ENCODE peak calls at places on chromosomes 1 and 21, in seven cellular contexts. H is fibroblast of mammary gland, Q is K562, X is GM12865, I is GM13976, E is OCI-LY7, G is dorsolateral prefrontal cortex. R is an unnamed sample.

GRCh38 chr1:177444997-177445746 is 274.4 kb downstream of the BRINP2 start:
- DNase-seq in H (no peak), Q (no peak), X (no peak), I (no peak), E (no peak), G (no peak), R (no peak)

GRCh38 chr21:37914211-37914900 is 1.9 kb downstream of the KCNJ6 start:
- DNase-seq in H (no peak), Q (peak; percentile 26), X (peak; percentile 5), I (peak; percentile 44), E (no peak), G (peak; percentile 39), R (no peak)

GRCh38 chr1:211305044-211305443 is 21.6 kb upstream of the TRAF5 start:
- DNase-seq in H (peak; percentile 59), Q (no peak), X (peak; percentile 75), I (peak; percentile 46), E (no peak), G (peak; percentile 15), R (no peak)

GRCh38 chr21:34112316-34113033 is 39.1 kb downstream of the MRPS6 start:
- DNase-seq in H (no peak), Q (no peak), X (no peak), I (no peak), E (no peak), G (no peak), R (no peak)

GRCh38 chr1:226772456-226773139 is 33.5 kb upstream of the ITPKB start:
- DNase-seq in H (no peak), Q (no peak), X (peak; percentile 73), I (peak; percentile 43), E (peak; percentile 51), G (no peak), R (no peak)

GRCh38 chr1:77511440-77511840 is 171.0 kb downstream of the ZZZ3 start:
- DNase-seq in H (peak; percentile 92), Q (no peak), X (no peak), I (no peak), E (no peak), G (no peak), R (no peak)

GRCh38 chr1:55062801-55063561 is 23.6 kb downstream of the PCSK9 start:
- DNase-seq in H (no peak), Q (no peak), X (no peak), I (peak; percentile 11), E (no peak), G (no peak), R (no peak)

GRCh38 chr1:224635356-224635755 is 19.2 kb downstream of the CNIH3 start:
- DNase-seq in H (peak; percentile 84), Q (no peak), X (no peak), I (no peak), E (no peak), G (no peak), R (no peak)

GRCh38 chr1:150512846-150513245 is 2.7 kb upstream of the FALEC start:
- DNase-seq in H (peak; percentile 26), Q (no peak), X (no peak), I (no peak), E (no peak), G (no peak), R (no peak)

DNA sequence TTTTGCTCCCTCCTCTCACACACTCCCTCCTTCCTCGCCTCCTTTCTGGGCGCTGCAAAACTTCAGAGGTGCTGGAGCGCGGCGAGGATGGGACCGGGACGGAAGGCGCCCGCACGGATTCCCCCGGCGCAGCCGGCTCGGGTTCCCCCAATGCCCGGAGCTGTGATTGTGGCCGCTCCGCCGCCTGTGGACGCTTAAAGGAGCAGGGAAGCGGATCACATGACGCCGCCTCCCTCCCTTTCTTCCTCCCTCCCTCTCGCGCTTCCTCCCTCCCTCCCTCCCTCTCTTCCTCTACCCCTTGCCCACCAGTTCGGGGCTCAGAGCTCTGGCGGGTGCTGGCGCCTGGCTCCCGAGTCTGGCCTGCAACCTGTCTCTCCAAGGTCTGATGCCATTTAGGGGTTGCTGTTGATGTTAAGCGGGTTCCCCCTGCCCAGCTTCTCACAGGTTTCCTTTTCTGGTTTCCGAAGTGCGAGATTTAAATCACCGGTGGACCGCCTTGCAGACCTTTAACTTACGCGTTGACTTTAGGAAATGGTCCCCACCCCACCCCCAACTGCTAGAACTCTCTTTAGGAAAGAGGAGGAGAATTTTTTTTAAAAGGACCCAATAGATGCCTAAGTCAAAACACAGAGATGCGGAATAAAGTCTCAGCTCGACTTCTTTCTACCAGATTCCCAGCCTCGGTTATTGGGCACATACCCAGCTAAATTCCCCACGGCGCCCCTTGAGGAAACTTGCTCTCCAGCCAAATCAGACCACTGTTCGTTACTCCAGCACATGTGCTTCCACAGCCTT is at the start of gene WLS:
- DNase-seq in H (peak; percentile 78), Q (no peak), X (no peak), I (peak; percentile 24), E (no peak), G (peak; percentile 30), R (no peak)
- TF ChIP-seq CTCF in H (no peak), Q (no peak), X (no peak), I (no peak), E (no peak), G (peak; percentile 17), R (no peak)

GRCh38 chr1:193031431-193031830 is 27.7 kb downstream of the UCHL5 start:
- DNase-seq in H (peak; percentile 28), Q (no peak), X (no peak), I (peak; percentile 8), E (peak; percentile 14), G (no peak), R (no peak)
- TF ChIP-seq CTCF in H (peak; percentile 35), Q (no peak), X (no peak), I (no peak), E (peak; percentile 80), G (no peak), R (no peak)

DNA sequence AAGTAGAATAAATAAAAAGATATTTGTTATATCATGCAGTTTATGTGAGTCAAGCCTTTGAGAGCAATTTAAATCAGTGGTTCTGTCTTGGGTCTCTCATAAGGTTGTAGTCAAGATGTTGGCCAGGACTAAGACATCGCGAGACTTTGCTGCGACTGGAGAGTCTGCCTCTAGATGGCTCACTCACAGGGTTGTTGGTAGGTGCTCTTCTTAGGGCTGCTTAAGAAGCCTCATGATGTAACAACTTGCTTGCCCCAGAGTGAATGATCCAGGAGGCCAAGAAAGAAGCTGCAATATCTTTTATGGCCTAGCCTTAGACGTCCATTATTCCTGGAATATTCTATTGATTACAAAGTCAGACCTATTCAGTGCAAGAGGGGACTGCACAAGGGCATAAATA is 73.1 kb upstream of the CACHD1 start:
- DNase-seq in H (peak; percentile 16), Q (no peak), X (peak; percentile 9), I (no peak), E (no peak), G (no peak), R (no peak)
- TF ChIP-seq CTCF in H (no peak), Q (no peak), X (no peak), I (no peak), E (peak; percentile 34), G (no peak), R (peak; percentile 27)

GRCh38 chr1:46525253-46525983 is 26.0 kb downstream of the KNCN start:
- DNase-seq in H (no peak), Q (no peak), X (no peak), I (no peak), E (no peak), G (no peak), R (no peak)

GRCh38 chr1:46526013-46526688 is 25.3 kb downstream of the KNCN start:
- DNase-seq in H (no peak), Q (no peak), X (no peak), I (no peak), E (no peak), G (no peak), R (no peak)

GRCh38 chr1:46528297-46528955 is 23.0 kb downstream of the KNCN start:
- DNase-seq in H (peak; percentile 31), Q (peak; percentile 32), X (no peak), I (no peak), E (peak; percentile 9), G (no peak), R (no peak)

GRCh38 chr1:46527474-46528296 is 23.8 kb downstream of the KNCN start:
- DNase-seq in H (peak; percentile 77), Q (peak; percentile 87), X (peak; percentile 72), I (peak; percentile 90), E (peak; percentile 67), G (peak; percentile 86), R (no peak)

GRCh38 chr1:46526689-46527291 is 24.7 kb downstream of the KNCN start:
- DNase-seq in H (no peak), Q (peak; percentile 64), X (no peak), I (no peak), E (no peak), G (peak; percentile 17), R (no peak)
- TF ChIP-seq CTCF in H (no peak), Q (no peak), X (no peak), I (no peak), E (no peak), G (no peak), R (no peak)

GRCh38 chr1:25756210-25756609 is 43.8 kb upstream of the SELENON start:
- DNase-seq in H (no peak), Q (no peak), X (no peak), I (no peak), E (no peak), G (no peak), R (no peak)

GRCh38 chr1:25754421-25755195 is 45.4 kb upstream of the SELENON start:
- DNase-seq in H (no peak), Q (no peak), X (no peak), I (no peak), E (no peak), G (peak; percentile 34), R (no peak)

GRCh38 chr1:25757846-25758185 is 42.2 kb upstream of the SELENON start:
- DNase-seq in H (no peak), Q (no peak), X (no peak), I (no peak), E (no peak), G (no peak), R (no peak)

GRCh38 chr1:25757151-25757845 is 42.7 kb upstream of the SELENON start:
- DNase-seq in H (no peak), Q (no peak), X (no peak), I (no peak), E (no peak), G (no peak), R (no peak)

DNA sequence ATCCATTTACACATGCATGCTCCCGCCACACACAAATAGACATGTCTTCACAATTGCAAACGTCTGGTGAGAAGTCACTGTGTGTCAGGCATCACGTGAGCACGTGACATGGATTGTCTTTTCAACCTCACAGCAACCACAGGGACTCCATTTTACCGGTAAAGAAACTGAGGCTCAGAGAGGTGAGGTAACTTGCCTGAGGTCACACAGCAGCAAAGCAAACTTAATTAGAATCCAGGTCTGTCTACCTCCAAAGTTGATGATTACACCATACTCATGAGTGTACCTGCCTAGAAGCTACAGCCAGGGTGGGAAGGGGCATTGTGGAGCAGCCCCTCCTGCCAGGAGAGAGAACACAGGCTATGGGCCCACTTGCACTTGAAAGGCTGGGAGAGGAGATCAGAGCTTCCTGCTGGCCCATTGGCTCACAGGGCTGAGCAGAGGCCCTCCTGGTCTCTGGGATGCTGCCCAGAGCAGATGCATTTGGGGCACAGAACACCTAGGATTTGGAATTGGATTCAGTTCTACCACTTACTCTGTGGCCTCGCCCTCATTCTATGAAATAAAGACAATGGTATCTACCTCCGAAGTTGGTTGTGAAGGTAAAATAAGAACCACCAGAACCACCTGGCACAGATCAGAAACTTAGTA is 44.4 kb upstream of the SELENON start:
- DNase-seq in H (no peak), Q (no peak), X (no peak), I (no peak), E (no peak), G (peak; percentile 57), R (no peak)
- TF ChIP-seq CTCF in H (no peak), Q (no peak), X (no peak), I (no peak), E (no peak), G (no peak), R (no peak)

GRCh38 chr1:166418344-166418895 is 251.6 kb upstream of the FAM78B start:
- DNase-seq in H (no peak), Q (no peak), X (no peak), I (no peak), E (no peak), G (no peak), R (no peak)
- TF ChIP-seq CTCF in H (no peak), Q (no peak), X (no peak), I (no peak), E (no peak), G (no peak), R (no peak)